ENCODE peak calls at places on chromosomes 1 and 21, in six cellular contexts. R, Q, C, B, N and M are unnamed samples.

GRCh38 chr1:62131093-62131725 is 63.4 kb upstream of the L1TD1 start:
- DNase-seq in R (peak; percentile 37), Q (peak; percentile 65), C (peak; percentile 35), B (no peak), N (peak; percentile 35), M (no peak)

GRCh38 chr1:243568793-243569192 is 281.2 kb downstream of the AKT3 start:
- DNase-seq in R (no peak), Q (no peak), C (no peak), B (no peak), N (no peak), M (no peak)

GRCh38 chr1:231240531-231240882 is 505 bp upstream of the GNPAT start:
- DNase-seq in R (no peak), Q (no peak), C (no peak), B (no peak), N (no peak), M (no peak)

GRCh38 chr1:53586765-53587164 is 127.6 kb downstream of the DMRTB1 start:
- DNase-seq in R (no peak), Q (no peak), C (no peak), B (no peak), N (no peak), M (no peak)

GRCh38 chr1:29736582-29737188 is 500.4 kb downstream of the PTPRU start:
- DNase-seq in R (no peak), Q (peak; percentile 24), C (peak; percentile 26), B (no peak), N (no peak), M (no peak)

GRCh38 chr21:31264574-31264973 is 79.5 kb downstream of the TIAM1 start:
- DNase-seq in R (no peak), Q (no peak), C (no peak), B (no peak), N (no peak), M (no peak)

GRCh38 chr1:24300971-24301370 is 18.2 kb upstream of the GRHL3 start:
- DNase-seq in R (no peak), Q (no peak), C (no peak), B (peak; percentile 42), N (no peak), M (no peak)

GRCh38 chr1:99599678-99600175 is 46.2 kb upstream of the PALMD start:
- DNase-seq in R (no peak), Q (peak; percentile 80), C (no peak), B (no peak), N (no peak), M (peak; percentile 0)

GRCh38 chr1:9873385-9873784 is 36.7 kb downstream of the CTNNBIP1 start:
- DNase-seq in R (peak; percentile 24), Q (no peak), C (no peak), B (no peak), N (no peak), M (no peak)
- TF ChIP-seq POLR2A in R (no peak), Q (no peak), C (no peak), B (no peak), N (no peak), M (no peak)

DNA sequence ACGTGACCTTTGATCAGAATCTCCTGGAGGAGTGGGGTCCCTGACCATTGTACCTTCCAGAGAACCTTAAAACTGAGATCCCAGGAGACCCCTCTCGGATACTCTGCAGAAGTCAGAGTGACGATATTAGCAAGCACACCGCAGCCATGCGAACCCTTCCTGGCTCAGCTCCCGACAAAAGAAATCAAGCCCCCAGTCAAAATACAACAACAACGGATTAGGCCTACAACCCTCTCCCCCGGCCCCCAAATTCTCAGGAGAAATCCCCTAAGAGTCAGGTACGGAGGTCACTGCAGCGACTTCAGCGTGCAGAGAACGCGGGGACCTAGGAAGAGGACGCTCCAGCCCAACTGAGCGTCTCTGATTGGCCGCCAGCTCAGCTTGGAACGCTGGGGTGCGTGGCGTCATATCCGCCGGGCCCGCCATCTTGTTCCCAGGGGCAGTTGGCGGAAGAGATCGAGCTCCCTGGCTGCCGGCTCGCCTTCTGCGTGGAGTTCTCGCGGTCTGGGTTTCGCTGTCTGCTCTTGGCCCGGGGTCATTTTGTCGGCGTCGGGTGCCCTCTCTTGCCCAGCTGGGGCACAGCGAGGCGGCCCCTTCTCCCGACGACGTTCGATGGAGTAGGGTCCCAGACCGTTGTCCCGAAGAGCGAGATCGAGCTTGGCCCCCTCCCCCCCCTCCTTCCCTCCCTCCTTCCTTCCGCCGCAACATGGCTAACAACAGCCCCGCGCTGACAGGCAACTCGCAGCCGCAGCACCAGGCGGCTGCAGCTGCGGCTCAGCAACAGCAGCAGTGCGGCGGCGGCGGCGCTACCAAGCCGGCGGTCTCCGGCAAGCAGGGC is at the start of gene PRPF38B:
- DNase-seq in R (peak; percentile 96), Q (peak; percentile 89), C (peak; percentile 95), B (peak; percentile 94), N (peak; percentile 78), M (peak; percentile 82)
- TF ChIP-seq POLR2A in R (peak; percentile 95), Q (peak; percentile 85), C (peak; percentile 95), B (peak; percentile 84), N (peak; percentile 98), M (peak; percentile 84)

DNA sequence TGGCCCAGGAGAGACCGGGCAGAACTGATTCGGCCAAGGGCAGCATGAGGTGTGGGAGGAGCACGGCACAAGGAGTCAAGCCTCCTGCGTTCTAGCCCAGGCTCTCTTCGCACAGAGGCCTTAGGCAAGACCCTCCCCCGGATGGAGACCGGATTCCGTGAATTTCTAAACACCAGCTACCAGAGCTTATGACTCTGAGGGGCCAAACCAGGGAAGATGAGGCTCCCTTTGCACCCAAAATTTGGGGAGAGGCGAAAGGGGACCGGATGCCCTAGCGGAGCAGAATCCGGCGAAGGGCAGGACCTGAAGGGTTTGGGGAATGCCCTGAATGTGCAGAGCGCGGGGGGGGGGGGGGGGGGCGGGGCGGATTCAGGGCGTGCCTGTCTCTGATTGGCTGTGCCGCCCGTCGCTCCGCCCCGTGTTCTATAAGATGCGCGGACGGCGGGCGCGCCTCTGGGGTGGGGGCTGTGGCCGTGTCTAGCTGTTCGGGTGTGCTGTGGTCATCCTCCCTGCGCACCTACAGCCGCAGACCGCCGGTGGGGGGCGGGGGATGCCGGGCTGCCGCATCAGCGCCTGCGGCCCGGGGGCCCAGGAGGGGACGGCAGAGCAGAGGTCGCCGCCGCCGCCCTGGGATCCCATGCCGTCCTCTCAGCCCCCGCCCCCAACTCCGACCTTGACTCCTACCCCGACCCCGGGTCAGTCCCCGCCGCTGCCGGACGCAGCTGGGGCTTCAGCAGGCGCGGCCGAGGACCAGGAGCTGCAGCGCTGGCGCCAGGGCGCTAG is at the start of gene TRNP1:
- DNase-seq in R (peak; percentile 53), Q (peak; percentile 91), C (peak; percentile 82), B (peak; percentile 77), N (peak; percentile 88), M (no peak)
- TF ChIP-seq POLR2A in R (peak; percentile 38), Q (peak; percentile 99), C (peak; percentile 91), B (peak; percentile 94), N (no peak), M (peak; percentile 90)

GRCh38 chr1:1437904-1438376 is 2.5 kb downstream of the VWA1 start:
- DNase-seq in R (peak; percentile 73), Q (peak; percentile 62), C (peak; percentile 91), B (no peak), N (no peak), M (no peak)
- TF ChIP-seq POLR2A in R (peak; percentile 15), Q (peak; percentile 35), C (peak; percentile 78), B (no peak), N (no peak), M (no peak)

GRCh38 chr1:109655624-109656519 is at the start of gene GSTM4:
- DNase-seq in R (peak; percentile 93), Q (peak; percentile 53), C (peak; percentile 89), B (peak; percentile 78), N (peak; percentile 86), M (peak; percentile 16)
- TF ChIP-seq POLR2A in R (peak; percentile 87), Q (peak; percentile 17), C (peak; percentile 79), B (peak; percentile 26), N (peak; percentile 33), M (no peak)

DNA sequence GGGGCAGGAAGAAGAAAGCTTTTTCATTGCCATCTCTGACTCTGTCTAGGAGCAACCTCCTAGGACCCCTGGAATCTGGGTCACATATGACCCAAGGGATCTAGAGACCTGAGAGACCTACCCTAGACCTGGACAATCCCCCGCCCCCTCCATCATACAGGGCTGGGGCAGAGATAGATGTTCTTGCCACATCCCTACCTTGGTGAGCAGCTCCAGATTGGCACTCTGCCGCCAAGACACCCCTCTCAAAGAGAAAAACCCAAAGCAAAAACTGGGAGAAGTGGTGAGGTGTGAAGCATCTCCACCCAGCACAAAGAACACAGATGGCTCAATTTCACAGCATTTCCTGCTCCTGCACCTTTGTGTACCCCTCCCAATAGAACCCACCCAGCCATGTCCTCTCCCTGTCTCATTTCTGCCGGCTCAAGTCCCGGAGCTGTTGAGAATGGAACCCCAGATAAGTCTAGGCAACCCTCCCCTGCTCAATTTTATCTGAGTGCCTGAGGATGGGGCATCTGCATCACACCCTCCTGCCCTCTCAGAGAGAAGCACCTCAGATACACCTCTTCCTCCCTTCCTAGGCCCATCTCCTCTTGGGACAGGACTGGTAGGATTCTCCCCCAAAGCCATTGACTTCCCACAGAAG is 1.2 kb downstream of the KIF21B start:
- DNase-seq in R (no peak), Q (no peak), C (no peak), B (no peak), N (no peak), M (no peak)
- TF ChIP-seq POLR2A in R (no peak), Q (no peak), C (no peak), B (no peak), N (no peak), M (no peak)